ENCODE peak calls at places on chromosomes 11 and 22, in six cellular contexts. X is H7, Z is tibial nerve, D is kidney, K is BE2C, L is uterus. H is an unnamed sample. For H3K36me3, the result is how much of the 10 kb centered on the place peaks cover.

GRCh38 chr22:36294293-36294620 is 41.3 kb downstream of the APOL1 start:
- DNase-seq in X (no peak), Z (no peak), D (no peak), K (no peak), L (no peak), H (no peak)

GRCh38 chr22:24977370-24978230 is 25.1 kb downstream of the KIAA1671 start:
- DNase-seq in X (no peak), Z (peak), D (no peak), K (no peak), L (peak), H (peak)

GRCh38 chr11:21949741-21950413 is 243.0 kb upstream of the ANO5 start:
- DNase-seq in X (no peak), Z (no peak), D (no peak), K (no peak), L (no peak), H (no peak)

GRCh38 chr11:124917115-124917637 is 1.9 kb upstream of the HEPN1 start:
- DNase-seq in X (no peak), Z (no peak), D (no peak), K (no peak), L (no peak), H (peak)

GRCh38 chr11:10139656-10140055 is 154.4 kb downstream of the SBF2 start:
- DNase-seq in X (peak), Z (no peak), D (no peak), K (no peak), L (no peak), H (peak)

GRCh38 chr11:87173185-87174039 is 135.7 kb downstream of the TMEM135 start:
- DNase-seq in X (no peak), Z (no peak), D (no peak), K (no peak), L (no peak), H (peak)

GRCh38 chr22:44312766-44313165 is at the start of gene SHISAL1:
- DNase-seq in X (no peak), Z (no peak), D (no peak), K (no peak), L (peak), H (peak)

GRCh38 chr11:121328967-121329653 is 36.5 kb downstream of the SC5D start:
- DNase-seq in X (no peak), Z (no peak), D (no peak), K (no peak), L (no peak), H (no peak)

GRCh38 chr22:33565580-33565995 is 354.7 kb downstream of the LARGE1 start:
- DNase-seq in X (no peak), Z (no peak), D (no peak), K (no peak), L (no peak), H (no peak)

GRCh38 chr11:100691886-100692285 is 4.8 kb downstream of the ARHGAP42 start:
- DNase-seq in X (no peak), Z (no peak), D (no peak), K (no peak), L (no peak), H (no peak)

GRCh38 chr11:105361651-105362050 is 222.1 kb upstream of the CARD18 start:
- DNase-seq in X (no peak), Z (no peak), D (no peak), K (no peak), L (no peak), H (no peak)

GRCh38 chr11:105368711-105369110 is 229.1 kb upstream of the CARD18 start:
- DNase-seq in X (peak), Z (no peak), D (no peak), K (no peak), L (no peak), H (no peak)

GRCh38 chr11:105372214-105372613 is 232.6 kb upstream of the CARD18 start:
- DNase-seq in X (no peak), Z (no peak), D (no peak), K (no peak), L (no peak), H (no peak)

GRCh38 chr11:105371311-105371710 is 231.7 kb upstream of the CARD18 start:
- DNase-seq in X (no peak), Z (no peak), D (no peak), K (no peak), L (no peak), H (no peak)

GRCh38 chr11:105367129-105367528 is 227.6 kb upstream of the CARD18 start:
- DNase-seq in X (no peak), Z (no peak), D (no peak), K (no peak), L (no peak), H (no peak)
- H3K4me3 ChIP-seq in X (no peak), Z (no peak), D (no peak), K (no peak), L (no peak), H (no peak)

GRCh38 chr11:123608945-123609344 is 45.5 kb downstream of the SCN3B start:
- DNase-seq in X (no peak), Z (no peak), D (no peak), K (no peak), L (no peak), H (no peak)
- H3K36me3 ChIP-seq in X (under half), Z (half or more), D (half or more), K (under half), L (under half), H (under half)

GRCh38 chr11:47989779-47990178 is 9.4 kb downstream of the PTPRJ start:
- DNase-seq in X (no peak), Z (no peak), D (no peak), K (no peak), L (no peak), H (no peak)
- H3K4me3 ChIP-seq in X (no peak), Z (no peak), D (no peak), K (no peak), L (no peak), H (no peak)

DNA sequence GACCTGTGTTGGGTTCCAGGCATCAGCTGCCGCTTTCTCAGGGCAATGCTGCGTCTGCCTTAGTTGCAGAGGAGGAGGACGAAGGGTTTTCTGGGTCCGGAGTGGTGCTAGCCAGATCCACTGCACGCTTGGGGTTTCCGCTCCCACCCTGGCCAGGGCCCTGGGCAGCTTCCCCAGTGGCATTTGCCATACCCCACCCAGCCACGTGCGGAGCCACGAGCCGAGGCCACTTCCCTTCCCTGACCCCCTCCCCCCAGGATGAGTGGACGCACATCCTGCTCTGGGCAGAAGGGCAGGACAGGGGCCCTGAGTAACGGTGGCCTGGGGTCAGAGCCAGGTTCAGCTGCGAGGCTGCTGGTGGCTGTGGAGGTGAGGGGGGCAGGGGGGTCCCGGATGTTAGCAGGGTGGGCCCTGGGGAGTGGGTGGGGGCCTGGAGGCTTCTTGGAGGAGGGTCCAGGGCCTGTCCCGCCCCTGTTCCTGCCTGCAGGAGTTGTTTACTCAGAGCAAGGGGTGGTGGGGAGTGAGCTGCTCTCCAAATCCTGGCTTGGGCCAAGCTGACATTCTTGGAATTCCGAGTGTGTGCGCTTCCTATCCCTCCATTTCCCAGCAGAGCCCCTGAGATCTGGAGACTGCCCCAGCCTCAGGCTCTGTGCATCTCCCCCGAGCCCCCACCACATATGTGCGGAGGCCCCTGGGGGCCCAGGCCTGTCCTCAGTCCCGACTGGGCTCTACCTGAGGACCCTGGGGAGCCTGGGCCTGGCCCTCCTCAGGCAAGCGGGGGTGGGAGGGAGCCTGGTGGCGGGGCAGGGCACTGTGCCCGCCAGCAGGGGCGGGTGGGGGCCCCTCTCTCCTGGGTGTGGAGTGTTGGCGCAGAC is 1.4 kb downstream of the TSPAN4 start:
- DNase-seq in X (peak), Z (peak), D (peak), K (no peak), L (peak), H (peak)
- H3K36me3 ChIP-seq in X (under half), Z (under half), D (under half), K (under half), L (under half), H (under half)

DNA sequence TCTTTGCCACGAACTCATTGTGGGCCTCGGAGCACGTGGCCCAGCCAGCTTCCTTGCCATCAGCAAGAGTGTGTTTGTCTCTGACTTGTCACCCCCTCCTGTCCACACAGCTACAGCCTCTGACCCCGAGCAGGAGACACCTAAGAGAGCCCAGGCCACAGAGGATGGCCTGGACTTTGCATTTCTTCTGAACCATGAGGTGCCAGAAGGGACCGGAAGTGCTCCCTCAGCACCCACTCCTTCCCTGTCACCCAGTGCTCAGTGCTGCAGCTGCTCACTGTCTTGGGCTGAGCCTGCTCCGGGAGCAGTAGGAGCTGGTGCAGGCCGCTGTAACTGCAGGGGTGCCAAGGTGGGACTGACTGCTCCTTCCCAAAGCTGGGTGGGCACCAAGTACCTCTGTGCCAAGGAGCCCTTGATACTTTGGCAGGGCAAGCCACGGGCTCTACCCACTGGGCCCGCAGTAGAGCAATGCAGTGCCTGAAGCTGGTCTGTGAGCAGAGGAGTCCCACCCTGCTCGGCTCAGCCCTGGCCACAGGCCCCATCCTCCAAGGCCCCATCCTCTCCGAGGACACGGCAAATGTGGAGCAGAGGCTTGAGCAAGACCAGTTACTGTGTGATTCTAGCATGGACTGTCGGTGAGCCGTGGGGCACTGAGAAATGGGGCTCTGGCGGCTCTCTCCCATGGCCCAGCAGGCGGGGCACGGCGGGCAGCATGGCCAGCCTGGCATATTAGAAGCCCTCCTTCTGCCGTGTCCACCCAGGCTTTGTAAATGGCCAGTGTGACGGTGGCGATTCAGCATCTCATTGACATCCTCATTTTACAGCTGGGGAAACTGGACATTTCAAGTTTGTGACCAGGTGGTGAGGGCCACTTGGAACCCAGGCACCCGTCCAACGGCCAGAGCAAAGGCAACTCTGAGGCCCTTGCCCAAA is 6.3 kb downstream of the GRK2 start:
- DNase-seq in X (peak), Z (no peak), D (peak), K (no peak), L (peak), H (no peak)
- H3K4me3 ChIP-seq in X (no peak), Z (no peak), D (peak), K (no peak), L (no peak), H (no peak)

GRCh38 chr22:31090217-31091085 is 9.3 kb downstream of the SMTN start:
- DNase-seq in X (peak), Z (no peak), D (no peak), K (no peak), L (peak), H (no peak)
- H3K36me3 ChIP-seq in X (under half), Z (half or more), D (half or more), K (under half), L (under half), H (half or more)

GRCh38 chr11:4636962-4637661 is at the start of gene OR51D1:
- DNase-seq in X (peak), Z (peak), D (peak), K (peak), L (peak), H (peak)
- H3K4me3 ChIP-seq in X (no peak), Z (peak), D (peak), K (no peak), L (peak), H (no peak)

GRCh38 chr11:119671048-119671447 is 58.0 kb downstream of the NECTIN1 start:
- DNase-seq in X (no peak), Z (peak), D (peak), K (peak), L (peak), H (peak)

GRCh38 chr11:119676461-119677020 is 52.5 kb downstream of the NECTIN1 start:
- DNase-seq in X (no peak), Z (no peak), D (no peak), K (no peak), L (no peak), H (peak)

GRCh38 chr11:119672597-119672996 is 56.4 kb downstream of the NECTIN1 start:
- DNase-seq in X (no peak), Z (no peak), D (no peak), K (no peak), L (no peak), H (no peak)

GRCh38 chr11:119671561-119672015 is 57.4 kb downstream of the NECTIN1 start:
- DNase-seq in X (no peak), Z (no peak), D (no peak), K (peak), L (no peak), H (peak)

DNA sequence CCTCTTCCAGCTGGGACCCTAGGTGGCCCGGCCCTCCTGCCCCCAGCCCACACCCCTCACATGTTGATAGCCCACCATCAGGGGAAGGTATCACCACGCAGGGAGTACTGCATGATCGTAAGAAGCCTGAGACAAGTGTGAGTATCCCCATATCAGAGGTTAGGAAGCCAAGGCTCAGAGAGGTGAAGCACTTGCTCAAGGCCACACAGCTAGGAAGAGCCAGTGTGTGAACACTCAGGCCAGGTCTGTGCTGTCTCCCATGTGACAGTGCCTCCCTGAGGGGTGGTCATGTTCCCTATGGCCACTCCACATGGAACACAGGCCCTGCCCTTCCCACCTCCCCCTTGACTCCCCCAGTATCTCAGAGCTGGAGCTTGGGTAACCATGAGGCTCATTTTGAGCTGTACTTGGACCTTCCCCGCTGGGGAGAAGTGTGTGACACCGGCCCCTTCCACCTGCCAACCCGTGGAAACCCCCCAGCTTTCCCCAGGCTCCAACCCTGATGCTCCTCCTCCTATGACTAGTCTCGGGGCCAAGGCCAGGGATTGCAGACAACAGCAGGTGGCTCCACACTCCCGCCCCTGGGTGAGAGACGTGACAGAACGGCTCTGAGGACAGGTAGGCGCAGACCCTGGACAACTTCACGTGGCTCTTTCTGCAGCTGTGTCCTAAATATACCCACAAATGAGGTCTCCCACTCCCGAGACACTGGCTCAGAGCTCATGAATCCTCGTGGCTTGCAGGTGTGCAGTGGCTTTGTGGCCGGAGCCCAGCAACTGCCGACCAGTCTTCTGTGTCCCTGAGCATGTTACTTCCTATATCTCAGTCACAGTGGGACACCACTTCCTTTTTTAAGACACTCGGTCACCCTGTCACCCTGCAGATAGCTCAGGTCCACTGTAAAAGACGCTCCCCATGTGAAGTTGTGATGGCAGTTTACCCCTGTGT is 55.3 kb downstream of the NECTIN1 start:
- DNase-seq in X (no peak), Z (no peak), D (no peak), K (no peak), L (no peak), H (no peak)
- H3K36me3 ChIP-seq in X (under half), Z (half or more), D (under half), K (under half), L (under half), H (under half)

H was measured in fibroblast of lung.